ENCODE peak calls at places on chromosome 11, in seven cellular contexts. R is ovary; Z is CD4-positive, alpha-beta memory T cell; V is naive thymus-derived CD4-positive, alpha-beta T cell; B is heart right ventricle; W is heart left ventricle; J is GM23338. P is an unnamed sample.

GRCh38 chr11:111540921-111541208 is 345 bp downstream of the LAYN start:
- DNase-seq in R (no peak), Z (no peak), V (no peak), B (no peak), W (peak; percentile 56), J (no peak), P (no peak)

GRCh38 chr11:2175659-2176058 is 4.0 kb upstream of the TH start:
- DNase-seq in R (no peak), Z (no peak), V (no peak), B (no peak), W (no peak), J (no peak), P (no peak)

GRCh38 chr11:85955531-85955930 is 100.3 kb downstream of the CCDC83 start:
- DNase-seq in R (no peak), Z (no peak), V (no peak), B (no peak), W (no peak), J (no peak), P (no peak)

GRCh38 chr11:47447906-47448305 is 1.0 kb downstream of the RAPSN start:
- DNase-seq in R (no peak), Z (no peak), V (no peak), B (no peak), W (no peak), J (no peak), P (peak; percentile 53)

GRCh38 chr11:15603208-15603607 is 488.5 kb downstream of the INSC start:
- DNase-seq in R (peak; percentile 47), Z (no peak), V (no peak), B (peak; percentile 33), W (no peak), J (no peak), P (peak; percentile 36)

GRCh38 chr11:14306481-14306880 is 52.5 kb downstream of the RRAS2 start:
- DNase-seq in R (no peak), Z (no peak), V (no peak), B (no peak), W (no peak), J (peak; percentile 72), P (no peak)

GRCh38 chr11:16293204-16293681 is 63.1 kb downstream of the SOX6 start:
- DNase-seq in R (no peak), Z (no peak), V (no peak), B (no peak), W (no peak), J (peak; percentile 26), P (no peak)

GRCh38 chr11:86692317-86692716 is 19.9 kb upstream of the ME3 start:
- DNase-seq in R (no peak), Z (no peak), V (no peak), B (no peak), W (no peak), J (no peak), P (no peak)

GRCh38 chr11:1844221-1845094 is 5.7 kb downstream of the TNNI2 start:
- DNase-seq in R (no peak), Z (peak; percentile 42), V (peak; percentile 35), B (peak; percentile 56), W (peak; percentile 83), J (no peak), P (peak; percentile 63)

GRCh38 chr11:23112987-23113886 is 253.0 kb upstream of the CCDC179 start:
- DNase-seq in R (no peak), Z (no peak), V (no peak), B (no peak), W (peak; percentile 29), J (peak; percentile 79), P (no peak)

GRCh38 chr11:6703247-6704063 is 20.3 kb upstream of the MRPL17 start:
- DNase-seq in R (no peak), Z (peak; percentile 29), V (peak; percentile 14), B (peak; percentile 18), W (no peak), J (peak; percentile 78), P (peak; percentile 21)

GRCh38 chr11:101444164-101444563 is 139.6 kb downstream of the TRPC6 start:
- DNase-seq in R (peak; percentile 41), Z (no peak), V (no peak), B (no peak), W (no peak), J (no peak), P (no peak)

GRCh38 chr11:106172389-106172991 is 95.0 kb downstream of the AASDHPPT start:
- DNase-seq in R (no peak), Z (no peak), V (no peak), B (no peak), W (no peak), J (no peak), P (no peak)

GRCh38 chr11:103067118-103067517 is 24.8 kb downstream of the DCUN1D5 start:
- DNase-seq in R (no peak), Z (no peak), V (no peak), B (no peak), W (no peak), J (no peak), P (no peak)
- H3K4me3 ChIP-seq in R (no peak overlapping the region), Z (no peak overlapping the region), V (no peak overlapping the region), B (no peak overlapping the region), W (no peak overlapping the region), J (no peak overlapping the region), P (no peak overlapping the region)

GRCh38 chr11:773425-773824 is 3.9 kb downstream of the GATD1 start:
- DNase-seq in R (no peak), Z (no peak), V (no peak), B (no peak), W (no peak), J (no peak), P (no peak)

GRCh38 chr11:773830-774229 is 3.5 kb downstream of the GATD1 start:
- DNase-seq in R (no peak), Z (no peak), V (no peak), B (no peak), W (no peak), J (no peak), P (no peak)

GRCh38 chr11:772429-773390 is 4.6 kb downstream of the GATD1 start:
- DNase-seq in R (peak; percentile 28), Z (no peak), V (no peak), B (no peak), W (no peak), J (no peak), P (no peak)

GRCh38 chr11:776459-777287 is 614 bp downstream of the GATD1 start:
- DNase-seq in R (peak; percentile 52), Z (peak; percentile 18), V (no peak), B (peak; percentile 14), W (peak; percentile 67), J (peak; percentile 89), P (peak; percentile 49)

GRCh38 chr11:774873-775592 is 2.3 kb downstream of the GATD1 start:
- DNase-seq in R (peak; percentile 23), Z (no peak), V (no peak), B (no peak), W (no peak), J (no peak), P (peak; percentile 31)
- H3K27ac ChIP-seq in R (no peak overlapping the region), Z (no peak overlapping the region), V (no peak overlapping the region), B (no peak overlapping the region), W (no peak overlapping the region), J (no peak overlapping the region), P (no peak overlapping the region)

DNA sequence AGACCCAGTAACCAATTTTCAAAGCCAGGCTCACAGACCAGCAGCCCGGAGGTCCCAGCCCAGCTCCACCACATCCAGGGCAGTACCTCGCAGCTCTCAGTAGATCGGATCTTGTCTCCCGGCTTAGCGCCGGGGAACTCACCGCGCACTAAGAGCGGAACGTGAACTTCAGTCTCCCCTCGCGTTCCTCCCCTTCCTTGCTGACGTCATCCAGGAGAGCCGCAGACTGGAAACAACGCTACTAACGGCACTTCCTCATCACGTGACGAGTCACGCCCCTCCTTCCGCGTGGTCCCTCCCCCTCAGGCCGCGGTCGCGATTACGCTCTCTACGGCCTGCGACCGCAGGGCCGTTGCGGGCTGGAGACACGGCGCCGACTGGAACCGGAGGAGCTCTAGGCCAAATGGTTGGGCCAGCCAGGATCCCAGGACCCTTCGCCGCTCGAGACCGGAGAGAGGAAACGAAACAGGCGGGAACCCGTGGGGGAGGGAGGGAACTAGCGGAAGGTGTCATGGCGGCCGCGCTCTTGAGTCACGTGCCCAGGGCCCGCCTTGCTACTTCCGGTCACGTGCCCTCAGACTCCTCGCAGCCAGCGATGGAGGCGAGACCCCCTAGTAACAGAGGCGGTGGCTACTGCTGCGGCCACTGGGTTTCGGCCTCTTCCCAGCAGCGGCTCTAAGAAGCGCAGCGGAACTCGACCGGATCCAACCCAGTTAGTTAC is at the start of the genes GTF2H1 and HPS5:
- DNase-seq in R (peak; percentile 95), Z (peak; percentile 98), V (peak; percentile 99), B (peak; percentile 92), W (peak; percentile 95), J (peak; percentile 99), P (peak; percentile 97)
- H3K4me1 ChIP-seq in R (peaks cover 8% of the 10 kb centered on the region), Z (peaks cover 65% of the 10 kb centered on the region), V (peaks cover 33% of the 10 kb centered on the region), B (peaks cover 39% of the 10 kb centered on the region), W (peaks cover 47% of the 10 kb centered on the region), J (peaks cover 19% of the 10 kb centered on the region), P (peaks cover 34% of the 10 kb centered on the region)

GRCh38 chr11:128222245-128222959 is 365.0 kb downstream of the ETS1 start:
- DNase-seq in R (no peak), Z (no peak), V (no peak), B (no peak), W (no peak), J (peak; percentile 10), P (no peak)
- H3K4me3 ChIP-seq in R (no peak overlapping the region), Z (no peak overlapping the region), V (no peak overlapping the region), B (no peak overlapping the region), W (no peak overlapping the region), J (no peak overlapping the region), P (no peak overlapping the region)